ENCODE peak calls at places on chromosomes 7 and 10, in four cellular contexts. T is colonic mucosa, P is H7, G is EL. H is an unnamed sample.

GRCh38 chr7:153152786-153153185 is 393.2 kb downstream of the ACTR3B start:
- DNase-seq in G (no peak), T (no peak), P (no peak), H (no peak)

GRCh38 chr10:44725404-44725803 is 185.7 kb upstream of the TMEM72 start:
- DNase-seq in P (no peak), G (peak), T (no peak), H (no peak)

GRCh38 chr7:115479448-115479847 is 551.1 kb downstream of the TFEC start:
- DNase-seq in T (no peak), G (no peak), P (no peak), H (no peak)

GRCh38 chr7:143384741-143385631 is 3.8 kb downstream of the ZYX start:
- DNase-seq in T (no peak), P (no peak), G (peak), H (peak)

GRCh38 chr10:119028900-119029612 is 458 bp upstream of the NANOS1 start:
- DNase-seq in T (peak), G (peak), P (peak), H (peak)

GRCh38 chr7:498678-499641 is 20.7 kb downstream of the PDGFA start:
- DNase-seq in G (no peak), P (no peak), T (no peak), H (no peak)

GRCh38 chr10:70119197-70119596 is 13.4 kb downstream of the AIFM2 start:
- DNase-seq in T (no peak), G (no peak), P (no peak), H (no peak)

GRCh38 chr10:88990528-88991160 is at the start of gene FAS:
- DNase-seq in P (peak), G (peak), T (peak), H (peak)

GRCh38 chr7:29588900-29589696 is 25.5 kb downstream of the PRR15 start:
- DNase-seq in T (peak), G (peak), P (peak), H (peak)

GRCh38 chr7:129741743-129742213 is 130.3 kb downstream of the NRF1 start:
- DNase-seq in G (no peak), T (no peak), P (peak), H (no peak)

GRCh38 chr7:22561356-22561755 is 61.4 kb upstream of the STEAP1B start:
- DNase-seq in G (peak), P (peak), T (peak), H (peak)

GRCh38 chr10:18501610-18502009 is 149.8 kb downstream of the NSUN6 start:
- DNase-seq in P (no peak), T (no peak), G (no peak), H (no peak)

GRCh38 chr10:31697271-31698168 is 231.1 kb downstream of the ARHGAP12 start:
- DNase-seq in T (peak), P (no peak), G (peak), H (peak)

GRCh38 chr10:58502956-58503355 is 9.7 kb upstream of the BICC1 start:
- DNase-seq in P (no peak), T (no peak), G (no peak), H (no peak)